ENCODE peak calls at places on chromosomes 12 and 14, in nine cellular contexts. K is left ventricle myocardium inferior, B is Daoy, Z is T-cell, V is NCI-H2081, O is T-helper 9 cell, L is transverse colon, W is activated T-cell treated with anti-CD3 and anti-CD28 coated beads for 1 hour, X is NCI-H1436. E is an unnamed sample.

GRCh38 chr14:56754966-56755365 is 55.3 kb downstream of the OTX2 start:
- DNase-seq in O (no peak), L (no peak), B (no peak), W (no peak), V (peak), K (no peak), X (no peak), Z (no peak), E (no peak)

GRCh38 chr14:90405755-90406154 is 8.9 kb downstream of the CALM1 start:
- DNase-seq in V (no peak), Z (no peak), K (no peak), B (no peak), W (no peak), X (peak), L (no peak), O (no peak), E (no peak)

GRCh38 chr14:89429206-89430091 is 12.4 kb upstream of the FOXN3 start:
- DNase-seq in K (no peak), V (peak), O (no peak), B (peak), Z (no peak), X (peak), W (no peak), L (peak), E (no peak)

GRCh38 chr12:128644664-128645296 is 179.0 kb downstream of the SLC15A4 start:
- DNase-seq in B (peak), L (peak), X (peak), O (peak), K (no peak), Z (no peak), V (peak), W (no peak), E (no peak)

GRCh38 chr14:97709552-97709951 is 912.4 kb downstream of the VRK1 start:
- DNase-seq in Z (no peak), L (peak), X (no peak), B (no peak), K (no peak), O (no peak), W (peak), V (no peak), E (no peak)

GRCh38 chr12:104215638-104216297 is at the start of gene TXNRD1:
- DNase-seq in B (peak), W (peak), X (no peak), K (peak), L (peak), Z (peak), O (peak), V (no peak), E (peak)

GRCh38 chr14:81454572-81455218 is 54.6 kb upstream of the STON2 start:
- DNase-seq in L (peak), O (no peak), X (no peak), W (no peak), K (no peak), Z (no peak), B (no peak), V (no peak), E (no peak)

GRCh38 chr12:100554608-100555077 is 18.8 kb upstream of the GAS2L3 start:
- DNase-seq in O (no peak), V (peak), K (no peak), Z (no peak), B (peak), W (no peak), L (no peak), X (peak), E (no peak)

GRCh38 chr12:76020281-76020680 is 11.3 kb downstream of the PHLDA1 start:
- DNase-seq in O (peak), L (peak), W (peak), X (no peak), K (no peak), Z (peak), V (no peak), B (peak), E (no peak)

GRCh38 chr12:112349440-112349839 is 32.8 kb downstream of the HECTD4 start:
- DNase-seq in V (peak), X (no peak), L (no peak), Z (no peak), W (no peak), B (no peak), O (no peak), K (no peak), E (no peak)

GRCh38 chr14:25042362-25043299 is 7.3 kb downstream of the STXBP6 start:
- DNase-seq in X (no peak), K (no peak), V (no peak), W (no peak), L (peak), O (no peak), B (peak), Z (no peak), E (no peak)

GRCh38 chr12:89789862-89790261 is 81.2 kb upstream of the ATP2B1 start:
- DNase-seq in X (no peak), V (no peak), B (no peak), W (no peak), Z (no peak), O (no peak), K (no peak), L (no peak), E (no peak)

GRCh38 chr12:124720019-124720686 is 143.5 kb downstream of the SCARB1 start:
- DNase-seq in L (no peak), W (no peak), B (peak), O (no peak), Z (no peak), X (no peak), V (peak), K (no peak), E (no peak)

GRCh38 chr12:63844391-63845341 is at the start of gene SRGAP1:
- DNase-seq in L (peak), B (peak), K (peak), X (peak), W (no peak), O (no peak), V (peak), Z (no peak), E (peak)

GRCh38 chr14:57317248-57317833 is 48.6 kb downstream of the AP5M1 start:
- DNase-seq in B (peak), X (peak), O (peak), L (peak), Z (peak), W (peak), K (peak), V (peak), E (no peak)

GRCh38 chr14:50396636-50397460 is at the start of gene CDKL1:
- DNase-seq in O (peak), L (peak), W (peak), V (peak), B (peak), K (peak), Z (peak), X (no peak), E (peak)

GRCh38 chr14:94769413-94770250 is at the start of gene GSC:
- DNase-seq in K (peak), X (no peak), O (no peak), W (no peak), Z (no peak), B (peak), V (no peak), L (peak), E (no peak)

GRCh38 chr12:52295663-52296062 is 4.3 kb upstream of the KRT81 start:
- DNase-seq in B (no peak), O (no peak), K (no peak), X (no peak), V (no peak), W (no peak), L (no peak), Z (no peak), E (peak)

GRCh38 chr12:22529281-22530060 is 14.9 kb downstream of the C2CD5 start:
- DNase-seq in K (no peak), Z (no peak), B (peak), V (peak), L (no peak), O (no peak), W (no peak), X (peak), E (no peak)

GRCh38 chr12:88559199-88559598 is 21.1 kb downstream of the KITLG start:
- DNase-seq in W (no peak), L (no peak), Z (no peak), K (no peak), O (no peak), X (no peak), V (no peak), B (no peak), E (no peak)

GRCh38 chr12:41699658-41700057 is 445.0 kb downstream of the GXYLT1 start:
- DNase-seq in L (no peak), W (no peak), Z (no peak), B (no peak), V (peak), O (no peak), X (peak), K (no peak), E (no peak)

GRCh38 chr12:100899301-100899700 is 104.7 kb downstream of the ANO4 start:
- DNase-seq in V (no peak), W (no peak), B (no peak), L (no peak), Z (no peak), O (no peak), K (no peak), X (no peak), E (no peak)

GRCh38 chr14:83529531-83529930 is 1995.9 kb upstream of the SEL1L start:
- DNase-seq in Z (no peak), L (no peak), O (no peak), K (no peak), X (no peak), W (no peak), V (no peak), B (no peak), E (no peak)

GRCh38 chr12:56020437-56021189 is at the start of gene IKZF4:
- DNase-seq in W (no peak), K (no peak), Z (no peak), O (no peak), L (no peak), V (no peak), B (no peak), X (no peak), E (no peak)

GRCh38 chr14:72558721-72559120 is 335.2 kb downstream of the DPF3 start:
- DNase-seq in V (no peak), L (no peak), X (no peak), B (peak), W (no peak), Z (no peak), K (no peak), O (no peak), E (no peak)

GRCh38 chr12:45235087-45236025 is 19.5 kb downstream of the ANO6 start:
- DNase-seq in W (no peak), O (no peak), B (peak), K (no peak), Z (no peak), V (no peak), L (no peak), X (no peak), E (no peak)

GRCh38 chr12:95100264-95101190 is 27.1 kb upstream of the NR2C1 start:
- DNase-seq in L (no peak), W (no peak), B (peak), V (no peak), X (no peak), O (no peak), K (no peak), Z (no peak), E (no peak)

GRCh38 chr12:32334384-32334783 is 65.0 kb upstream of the FGD4 start:
- DNase-seq in K (no peak), L (no peak), X (no peak), W (no peak), B (no peak), O (no peak), V (peak), Z (no peak), E (no peak)

GRCh38 chr14:81122326-81122725 is 98.4 kb downstream of the GTF2A1 start:
- DNase-seq in L (no peak), X (no peak), O (no peak), B (no peak), W (no peak), Z (no peak), V (no peak), K (no peak), E (no peak)

GRCh38 chr12:106357549-106358409 is at the start of gene POLR3B:
- DNase-seq in L (peak), B (peak), K (peak), V (peak), W (peak), X (peak), O (peak), Z (peak), E (peak)

GRCh38 chr14:33794791-33795300 is 156.0 kb downstream of the EGLN3 start:
- DNase-seq in V (no peak), W (no peak), L (no peak), O (no peak), Z (no peak), B (no peak), X (no peak), K (no peak), E (no peak)

GRCh38 chr14:68147331-68147730 is 327.8 kb downstream of the RAD51B start:
- DNase-seq in X (no peak), K (no peak), W (no peak), B (no peak), Z (no peak), O (no peak), V (no peak), L (no peak), E (no peak)

GRCh38 chr14:61524936-61525292 is 170.4 kb upstream of the HIF1A start:
- DNase-seq in V (no peak), W (no peak), L (no peak), K (no peak), B (no peak), O (no peak), X (no peak), Z (no peak), E (no peak)

GRCh38 chr12:125949471-125949870 is 884.2 kb downstream of the AACS start:
- DNase-seq in W (no peak), K (no peak), X (no peak), V (no peak), L (no peak), B (no peak), O (no peak), Z (no peak), E (no peak)

GRCh38 chr14:51396222-51396815 is 156.3 kb downstream of the TMX1 start:
- DNase-seq in L (peak), X (no peak), Z (no peak), V (no peak), K (no peak), O (no peak), W (no peak), B (peak), E (no peak)

GRCh38 chr12:110957652-110958051 is 37.3 kb upstream of the MYL2 start:
- DNase-seq in Z (no peak), V (peak), L (no peak), W (no peak), X (peak), K (no peak), B (peak), O (no peak), E (no peak)

GRCh38 chr12:124804011-124804621 is 59.5 kb downstream of the SCARB1 start:
- DNase-seq in W (no peak), Z (no peak), L (no peak), B (peak), V (no peak), O (no peak), X (no peak), K (no peak), E (no peak)

E was measured in coronary artery.